ENCODE peak calls at places on chromosomes 12 and 14, in five cellular contexts. One of them, this sample, is unnamed.

GRCh38 chr14:102777711-102778615 is 714 bp downstream of the TRAF3 start:
- DNase-seq in nephron progenitor cell: peak; percentile 41
- DNase-seq in T follicular helper cell: no peak
- DNase-seq in lower leg skin: no peak
- DNase-seq in NCI-H345: no peak
- DNase-seq in this sample: peak; percentile 22

GRCh38 chr14:65170768-65171251 is 68.5 kb upstream of the MAX start:
- DNase-seq in NCI-H345: no peak
- DNase-seq in T follicular helper cell: peak; percentile 3
- DNase-seq in nephron progenitor cell: peak; percentile 58
- DNase-seq in lower leg skin: no peak
- DNase-seq in this sample: peak; percentile 20

GRCh38 chr12:546920-547845 is 87.4 kb downstream of the B4GALNT3 start:
- DNase-seq in lower leg skin: no peak
- DNase-seq in T follicular helper cell: peak; percentile 39
- DNase-seq in NCI-H345: peak; percentile 56
- DNase-seq in nephron progenitor cell: peak; percentile 83
- DNase-seq in this sample: peak; percentile 91

GRCh38 chr12:7970475-7971252 is 34.7 kb upstream of the SLC2A3 start:
- DNase-seq in T follicular helper cell: peak; percentile 71
- DNase-seq in nephron progenitor cell: peak; percentile 90
- DNase-seq in NCI-H345: peak; percentile 93
- DNase-seq in lower leg skin: peak; percentile 97
- DNase-seq in this sample: peak; percentile 99

GRCh38 chr12:111429760-111430417 is 24.2 kb downstream of the SH2B3 start:
- DNase-seq in nephron progenitor cell: no peak
- DNase-seq in T follicular helper cell: peak; percentile 50
- DNase-seq in NCI-H345: no peak
- DNase-seq in lower leg skin: no peak
- DNase-seq in this sample: no peak

GRCh38 chr12:124621296-124621660 is 53.9 kb upstream of the NCOR2 start:
- DNase-seq in lower leg skin: peak; percentile 94
- DNase-seq in T follicular helper cell: no peak
- DNase-seq in nephron progenitor cell: no peak
- DNase-seq in NCI-H345: no peak
- DNase-seq in this sample: no peak

GRCh38 chr14:91152499-91152898 is 38.6 kb downstream of the DGLUCY start:
- DNase-seq in NCI-H345: no peak
- DNase-seq in lower leg skin: no peak
- DNase-seq in nephron progenitor cell: no peak
- DNase-seq in T follicular helper cell: no peak
- DNase-seq in this sample: no peak

GRCh38 chr12:52120951-52121847 is 41.7 kb downstream of the SMIM41 start:
- DNase-seq in NCI-H345: no peak
- DNase-seq in nephron progenitor cell: no peak
- DNase-seq in lower leg skin: peak; percentile 50
- DNase-seq in T follicular helper cell: no peak
- DNase-seq in this sample: no peak

GRCh38 chr14:75069811-75070145 is 337 bp downstream of the ZC2HC1C start:
- DNase-seq in NCI-H345: peak; percentile 56
- DNase-seq in lower leg skin: no peak
- DNase-seq in T follicular helper cell: no peak
- DNase-seq in nephron progenitor cell: no peak
- DNase-seq in this sample: no peak

GRCh38 chr14:61765225-61765943 is 3.2 kb downstream of the SNAPC1 start:
- DNase-seq in T follicular helper cell: no peak
- DNase-seq in lower leg skin: no peak
- DNase-seq in nephron progenitor cell: no peak
- DNase-seq in NCI-H345: no peak
- DNase-seq in this sample: no peak

GRCh38 chr12:71517145-71517846 is 77.7 kb downstream of the LGR5 start:
- DNase-seq in nephron progenitor cell: no peak
- DNase-seq in lower leg skin: no peak
- DNase-seq in NCI-H345: no peak
- DNase-seq in T follicular helper cell: no peak
- DNase-seq in this sample: no peak

GRCh38 chr12:57611810-57612710 is 825 bp downstream of the ARHGEF25 start:
- DNase-seq in lower leg skin: no peak
- DNase-seq in nephron progenitor cell: no peak
- DNase-seq in T follicular helper cell: no peak
- DNase-seq in NCI-H345: no peak
- DNase-seq in this sample: no peak

GRCh38 chr14:23009939-23010718 is at the start of gene C14orf93:
- DNase-seq in T follicular helper cell: peak; percentile 71
- DNase-seq in lower leg skin: peak; percentile 97
- DNase-seq in nephron progenitor cell: peak; percentile 74
- DNase-seq in NCI-H345: peak; percentile 89
- DNase-seq in this sample: peak; percentile 88

GRCh38 chr14:99420711-99421110 is 59.9 kb downstream of the SETD3 start:
- DNase-seq in NCI-H345: no peak
- DNase-seq in nephron progenitor cell: no peak
- DNase-seq in T follicular helper cell: no peak
- DNase-seq in lower leg skin: no peak
- DNase-seq in this sample: no peak

GRCh38 chr12:30694412-30694955 is 1.2 kb downstream of the IPO8 start:
- DNase-seq in nephron progenitor cell: no peak
- DNase-seq in NCI-H345: peak; percentile 48
- DNase-seq in T follicular helper cell: no peak
- DNase-seq in lower leg skin: no peak
- DNase-seq in this sample: no peak

GRCh38 chr12:30928356-30929264 is 2.1 kb downstream of the TSPAN11 start:
- DNase-seq in NCI-H345: peak; percentile 86
- DNase-seq in T follicular helper cell: no peak
- DNase-seq in lower leg skin: peak; percentile 83
- DNase-seq in nephron progenitor cell: no peak
- DNase-seq in this sample: no peak

GRCh38 chr14:59022144-59022543 is 166.3 kb upstream of the DAAM1 start:
- DNase-seq in T follicular helper cell: no peak
- DNase-seq in lower leg skin: no peak
- DNase-seq in nephron progenitor cell: no peak
- DNase-seq in NCI-H345: no peak
- DNase-seq in this sample: no peak

GRCh38 chr12:9064815-9065606 is 50.7 kb downstream of the A2M start:
- DNase-seq in NCI-H345: peak; percentile 81
- DNase-seq in T follicular helper cell: no peak
- DNase-seq in lower leg skin: no peak
- DNase-seq in nephron progenitor cell: peak; percentile 67
- DNase-seq in this sample: peak; percentile 95

GRCh38 chr12:53657041-53657440 is 18.8 kb downstream of the ATP5MC2 start:
- DNase-seq in T follicular helper cell: no peak
- DNase-seq in nephron progenitor cell: no peak
- DNase-seq in lower leg skin: no peak
- DNase-seq in NCI-H345: no peak
- DNase-seq in this sample: no peak

GRCh38 chr12:124592481-124593160 is 25.2 kb upstream of the NCOR2 start:
- DNase-seq in lower leg skin: peak; percentile 83
- DNase-seq in nephron progenitor cell: no peak
- DNase-seq in T follicular helper cell: no peak
- DNase-seq in NCI-H345: no peak
- DNase-seq in this sample: no peak

GRCh38 chr14:22852599-22852939 is 16.2 kb downstream of the MMP14 start:
- DNase-seq in lower leg skin: no peak
- DNase-seq in NCI-H345: no peak
- DNase-seq in nephron progenitor cell: no peak
- DNase-seq in T follicular helper cell: no peak
- DNase-seq in this sample: no peak

GRCh38 chr14:95235767-95236166 is 78.4 kb upstream of the DICER1 start:
- DNase-seq in nephron progenitor cell: no peak
- DNase-seq in T follicular helper cell: no peak
- DNase-seq in NCI-H345: no peak
- DNase-seq in lower leg skin: no peak
- DNase-seq in this sample: no peak

GRCh38 chr14:94317259-94317658 is 5.9 kb downstream of the SERPINA6 start:
- DNase-seq in nephron progenitor cell: no peak
- DNase-seq in T follicular helper cell: no peak
- DNase-seq in NCI-H345: no peak
- DNase-seq in lower leg skin: no peak
- DNase-seq in this sample: no peak

GRCh38 chr14:101286271-101287018 is 274.9 kb upstream of the DIO3 start:
- DNase-seq in nephron progenitor cell: no peak
- DNase-seq in T follicular helper cell: no peak
- DNase-seq in NCI-H345: no peak
- DNase-seq in lower leg skin: no peak
- DNase-seq in this sample: no peak

GRCh38 chr12:117151195-117152031 is 38.9 kb downstream of the FBXO21 start:
- DNase-seq in T follicular helper cell: no peak
- DNase-seq in lower leg skin: peak; percentile 91
- DNase-seq in nephron progenitor cell: peak; percentile 86
- DNase-seq in NCI-H345: no peak
- DNase-seq in this sample: peak; percentile 65

GRCh38 chr14:22897357-22897756 is 14.3 kb downstream of the REM2 start:
- DNase-seq in T follicular helper cell: no peak
- DNase-seq in NCI-H345: no peak
- DNase-seq in lower leg skin: no peak
- DNase-seq in nephron progenitor cell: no peak
- DNase-seq in this sample: no peak

GRCh38 chr14:104421401-104421821 is 158.2 kb upstream of the C14orf180 start:
- DNase-seq in lower leg skin: peak; percentile 79
- DNase-seq in NCI-H345: no peak
- DNase-seq in T follicular helper cell: no peak
- DNase-seq in nephron progenitor cell: no peak
- DNase-seq in this sample: no peak

GRCh38 chr12:106898001-106898966 is 57.4 kb upstream of the TMEM263 start:
- DNase-seq in T follicular helper cell: no peak
- DNase-seq in lower leg skin: no peak
- DNase-seq in nephron progenitor cell: peak; percentile 44
- DNase-seq in NCI-H345: peak; percentile 54
- DNase-seq in this sample: no peak

GRCh38 chr12:80745851-80746250 is 29.1 kb downstream of the MYF5 start:
- DNase-seq in T follicular helper cell: no peak
- DNase-seq in nephron progenitor cell: no peak
- DNase-seq in NCI-H345: no peak
- DNase-seq in lower leg skin: no peak
- DNase-seq in this sample: no peak

This sample was measured in Caco-2.